ENCODE peak calls at places on chromosome 13, in four cellular contexts. W is memory B cell, I is brain microvascular endothelial cell, K is NCI-H1105. D is an unnamed sample.

GRCh38 chr13:97279913-97280312 is 57.8 kb downstream of the MBNL2 start:
- DNase-seq in I (peak; percentile 47), W (no peak), K (no peak), D (no peak)

GRCh38 chr13:33158271-33158670 is 127.3 kb downstream of the STARD13 start:
- DNase-seq in W (no peak), K (no peak), I (no peak), D (no peak)

GRCh38 chr13:99124046-99124400 is 76.6 kb upstream of the UBAC2 start:
- DNase-seq in W (no peak), K (no peak), I (no peak), D (no peak)

GRCh38 chr13:50149932-50150331 is 134.7 kb downstream of the KCNRG start:
- DNase-seq in I (no peak), W (no peak), K (peak; percentile 6), D (no peak)

GRCh38 chr13:37869756-37870488 is at the start of gene TRPC4:
- DNase-seq in K (peak; percentile 56), W (no peak), I (peak; percentile 79), D (no peak)

GRCh38 chr13:40682449-40683240 is 16.2 kb upstream of the FOXO1 start:
- DNase-seq in K (peak; percentile 13), I (no peak), W (peak; percentile 19), D (no peak)

GRCh38 chr13:53137777-53138176 is 109.2 kb downstream of the OLFM4 start:
- DNase-seq in K (no peak), I (peak; percentile 31), W (no peak), D (no peak)

GRCh38 chr13:35768126-35768525 is 291.6 kb upstream of the MAB21L1 start:
- DNase-seq in K (peak; percentile 78), W (no peak), I (no peak), D (no peak)

GRCh38 chr13:78192721-78193120 is 274.1 kb upstream of the EDNRB start:
- DNase-seq in I (no peak), W (no peak), K (no peak), D (no peak)

GRCh38 chr13:69704311-69704710 is 403.3 kb upstream of the ATXN8OS start:
- DNase-seq in I (no peak), W (no peak), K (no peak), D (no peak)

GRCh38 chr13:44212633-44213387 is 160.8 kb upstream of the SERP2 start:
- DNase-seq in W (no peak), I (no peak), K (no peak), D (no peak)

GRCh38 chr13:30257433-30258099 is 49.8 kb downstream of the KATNAL1 start:
- DNase-seq in I (no peak), K (no peak), W (no peak), D (no peak)

GRCh38 chr13:45216193-45216592 is 15.3 kb upstream of the KCTD4 start:
- DNase-seq in W (no peak), I (no peak), K (no peak), D (no peak)

GRCh38 chr13:76677047-76677446 is 209.2 kb downstream of the KCTD12 start:
- DNase-seq in K (no peak), I (peak; percentile 82), W (no peak), D (no peak)

GRCh38 chr13:113820813-113821651 is 42.8 kb downstream of the GAS6 start:
- DNase-seq in I (peak; percentile 92), K (no peak), W (no peak), D (no peak)

GRCh38 chr13:30665638-30666037 is 47.9 kb downstream of the USPL1 start:
- DNase-seq in K (no peak), I (no peak), W (no peak), D (no peak)

GRCh38 chr13:72062566-72062965 is 195.6 kb upstream of the DACH1 start:
- DNase-seq in I (no peak), K (no peak), W (no peak), D (no peak)

GRCh38 chr13:30997697-30998547 is 65.5 kb downstream of the TEX26 start:
- DNase-seq in W (no peak), K (peak; percentile 65), I (no peak), D (no peak)

GRCh38 chr13:25847145-25847544 is 204.7 kb downstream of the SHISA2 start:
- DNase-seq in K (no peak), W (no peak), I (no peak), D (no peak)

GRCh38 chr13:98676239-98676638 is 76.2 kb downstream of the SLC15A1 start:
- DNase-seq in K (no peak), I (no peak), W (no peak), D (no peak)

GRCh38 chr13:45143346-45143751 is 23.0 kb downstream of the GTF2F2 start:
- DNase-seq in I (no peak), K (no peak), W (no peak), D (no peak)

GRCh38 chr13:36992362-36992761 is 6.8 kb downstream of the ALG5 start:
- DNase-seq in W (no peak), K (no peak), I (no peak), D (no peak)

GRCh38 chr13:26771796-26772195 is 11.2 kb upstream of the GPR12 start:
- DNase-seq in K (no peak), W (no peak), I (no peak), D (no peak)

GRCh38 chr13:76725211-76725610 is 161.0 kb downstream of the KCTD12 start:
- DNase-seq in I (peak; percentile 30), K (no peak), W (no peak), D (no peak)

GRCh38 chr13:65913173-65913572 is 1317.0 kb downstream of the PCDH9 start:
- DNase-seq in W (no peak), I (peak; percentile 69), K (no peak), D (no peak)

GRCh38 chr13:74187564-74187963 is 53.4 kb upstream of the KLF12 start:
- DNase-seq in W (no peak), I (peak; percentile 49), K (no peak), D (no peak)

GRCh38 chr13:46492946-46493345 is 60.0 kb upstream of the LRCH1 start:
- DNase-seq in W (peak; percentile 31), I (peak; percentile 31), K (no peak), D (peak; percentile 25)

GRCh38 chr13:80340643-80341097 is 256 bp downstream of the SPRY2 start:
- DNase-seq in W (no peak), I (peak; percentile 41), K (no peak), D (no peak)

GRCh38 chr13:20161275-20161950 is 561 bp upstream of the GJA3 start:
- DNase-seq in I (no peak), K (no peak), W (peak; percentile 67), D (no peak)

GRCh38 chr13:32883501-32883900 is 132.7 kb upstream of the KL start:
- DNase-seq in I (no peak), W (no peak), K (peak; percentile 66), D (no peak)

GRCh38 chr13:48973845-48974431 is 1.8 kb upstream of the FNDC3A start:
- DNase-seq in K (no peak), W (no peak), I (no peak), D (no peak)

GRCh38 chr13:110062777-110063442 is 244.0 kb downstream of the COL4A1 start:
- DNase-seq in K (no peak), W (no peak), I (no peak), D (no peak)

GRCh38 chr13:24195626-24196025 is 35.1 kb downstream of the SPATA13 start:
- DNase-seq in I (no peak), K (no peak), W (no peak), D (no peak)

GRCh38 chr13:40096357-40096911 is 441.0 kb downstream of the COG6 start:
- DNase-seq in I (no peak), W (no peak), K (no peak), D (no peak)

GRCh38 chr13:59425211-59425721 is 738.5 kb downstream of the DIAPH3 start:
- DNase-seq in K (peak; percentile 53), I (peak; percentile 62), W (no peak), D (no peak)

GRCh38 chr13:74979703-74980102 is 502.3 kb downstream of the TBC1D4 start:
- DNase-seq in W (no peak), I (no peak), K (no peak), D (no peak)

GRCh38 chr13:41842029-41842428 is 118.9 kb downstream of the VWA8 start:
- DNase-seq in W (no peak), K (no peak), I (peak; percentile 40), D (no peak)

D was measured in GM12891.